ENCODE peak calls at places on chromosomes 16 and 17, in eight cellular contexts. S is dorsolateral prefrontal cortex; N is endodermal cell; R is type B pancreatic cell; K is CD8-positive, alpha-beta T cell; Y is psoas muscle; X is lower leg skin; D is lung. B is an unnamed sample.

GRCh38 chr16:70660672-70661350 is 14.5 kb downstream of the IL34 start:
- DNase-seq in S (peak), N (peak), R (no peak), K (no peak), Y (no peak), X (no peak), D (no peak), B (peak)

GRCh38 chr17:34201767-34202166 is 53.3 kb upstream of the CCL2 start:
- DNase-seq in S (no peak), N (no peak), R (no peak), K (no peak), Y (no peak), X (no peak), D (no peak), B (peak)

GRCh38 chr16:67847064-67847861 is at the start of gene CENPT:
- DNase-seq in S (peak), N (peak), R (peak), K (peak), Y (no peak), X (no peak), D (peak), B (peak)

GRCh38 chr16:66650707-66651473 is 45.7 kb downstream of the CMTM4 start:
- DNase-seq in S (peak), N (peak), R (peak), K (peak), Y (peak), X (peak), D (peak), B (peak)

GRCh38 chr16:82782715-82783251 is 156.0 kb downstream of the CDH13 start:
- DNase-seq in S (no peak), N (peak), R (no peak), K (no peak), Y (no peak), X (no peak), D (no peak), B (no peak)

GRCh38 chr16:86628614-86629013 is 50.3 kb downstream of the FOXL1 start:
- DNase-seq in S (no peak), N (no peak), R (no peak), K (no peak), Y (no peak), X (no peak), D (no peak), B (no peak)

GRCh38 chr17:37791985-37792384 is 47.1 kb upstream of the HNF1B start:
- DNase-seq in S (no peak), N (no peak), R (no peak), K (no peak), Y (no peak), X (no peak), D (no peak), B (no peak)

GRCh38 chr17:27339198-27339835 is 45.4 kb downstream of the WSB1 start:
- DNase-seq in S (no peak), N (no peak), R (no peak), K (no peak), Y (no peak), X (no peak), D (no peak), B (no peak)

GRCh38 chr17:14701901-14702300 is 401.0 kb downstream of the HS3ST3B1 start:
- DNase-seq in S (no peak), N (no peak), R (no peak), K (no peak), Y (no peak), X (no peak), D (no peak), B (no peak)

GRCh38 chr16:24540575-24541240 is 1.3 kb downstream of the RBBP6 start:
- DNase-seq in S (no peak), N (peak), R (no peak), K (no peak), Y (no peak), X (no peak), D (no peak), B (no peak)

GRCh38 chr16:3091551-3091950 is 7.5 kb downstream of the ZSCAN10 start:
- DNase-seq in S (no peak), N (no peak), R (no peak), K (no peak), Y (no peak), X (no peak), D (no peak), B (no peak)

GRCh38 chr16:1687427-1688316 is 9.6 kb downstream of the JPT2 start:
- DNase-seq in S (no peak), N (no peak), R (no peak), K (no peak), Y (no peak), X (no peak), D (no peak), B (no peak)

GRCh38 chr16:9258423-9259051 is 167.1 kb downstream of the HAPSTR1 start:
- DNase-seq in S (peak), N (peak), R (no peak), K (no peak), Y (no peak), X (no peak), D (peak), B (peak)

GRCh38 chr17:42436401-42436800 is 13.3 kb upstream of the CAVIN1 start:
- DNase-seq in S (no peak), N (peak), R (no peak), K (no peak), Y (no peak), X (peak), D (no peak), B (no peak)

GRCh38 chr16:81940781-81941560 is 70.3 kb downstream of the SDR42E1 start:
- DNase-seq in S (no peak), N (peak), R (no peak), K (no peak), Y (no peak), X (no peak), D (no peak), B (peak)

GRCh38 chr16:55039042-55039441 is 108.4 kb downstream of the IRX5 start:
- DNase-seq in S (no peak), N (peak), R (peak), K (no peak), Y (no peak), X (no peak), D (no peak), B (no peak)

DNA sequence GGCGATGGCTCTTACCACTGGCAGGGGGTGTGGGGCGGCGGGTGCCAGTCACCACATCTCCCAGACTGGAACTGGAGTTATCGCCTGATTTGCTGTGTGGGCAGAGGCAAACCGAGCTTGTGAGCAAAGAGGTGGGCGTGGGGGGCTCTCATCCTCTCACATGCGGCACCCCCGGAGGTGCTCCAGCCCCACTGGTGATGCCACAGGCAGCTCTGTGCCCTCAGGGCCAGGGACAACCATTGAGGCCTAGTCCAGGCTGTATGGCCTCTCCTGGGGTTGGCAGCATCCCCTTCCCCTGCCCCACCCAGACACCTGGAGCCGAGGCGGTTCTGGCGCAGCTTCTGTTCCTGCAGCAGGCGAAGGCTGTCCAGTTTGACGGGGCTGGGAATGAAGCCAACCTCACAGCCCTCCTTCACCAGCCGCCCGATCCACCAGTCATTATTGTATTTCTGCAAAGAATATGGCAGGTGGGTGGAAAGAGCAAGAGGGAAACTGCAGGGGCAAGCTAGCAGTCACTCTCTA is 10.9 kb downstream of the CACNB1 start:
- DNase-seq in S (no peak), N (no peak), R (no peak), K (no peak), Y (no peak), X (no peak), D (no peak), B (no peak)
- TF ChIP-seq CTCF in S (no peak), N (no peak), R (no peak), K (no peak), Y (no peak), X (no peak), D (no peak), B (no peak)

GRCh38 chr16:85049864-85050263 is 22.3 kb downstream of the KIAA0513 start:
- DNase-seq in S (no peak), N (no peak), R (no peak), K (no peak), Y (peak), X (no peak), D (no peak), B (no peak)

GRCh38 chr16:85047867-85048455 is 20.4 kb downstream of the KIAA0513 start:
- DNase-seq in S (no peak), N (no peak), R (no peak), K (no peak), Y (peak), X (no peak), D (no peak), B (no peak)

GRCh38 chr16:85046957-85047866 is 19.6 kb downstream of the KIAA0513 start:
- DNase-seq in S (no peak), N (peak), R (no peak), K (no peak), Y (peak), X (no peak), D (peak), B (no peak)

GRCh38 chr16:85051067-85051709 is 23.6 kb downstream of the KIAA0513 start:
- DNase-seq in S (no peak), N (no peak), R (no peak), K (no peak), Y (peak), X (no peak), D (no peak), B (no peak)

DNA sequence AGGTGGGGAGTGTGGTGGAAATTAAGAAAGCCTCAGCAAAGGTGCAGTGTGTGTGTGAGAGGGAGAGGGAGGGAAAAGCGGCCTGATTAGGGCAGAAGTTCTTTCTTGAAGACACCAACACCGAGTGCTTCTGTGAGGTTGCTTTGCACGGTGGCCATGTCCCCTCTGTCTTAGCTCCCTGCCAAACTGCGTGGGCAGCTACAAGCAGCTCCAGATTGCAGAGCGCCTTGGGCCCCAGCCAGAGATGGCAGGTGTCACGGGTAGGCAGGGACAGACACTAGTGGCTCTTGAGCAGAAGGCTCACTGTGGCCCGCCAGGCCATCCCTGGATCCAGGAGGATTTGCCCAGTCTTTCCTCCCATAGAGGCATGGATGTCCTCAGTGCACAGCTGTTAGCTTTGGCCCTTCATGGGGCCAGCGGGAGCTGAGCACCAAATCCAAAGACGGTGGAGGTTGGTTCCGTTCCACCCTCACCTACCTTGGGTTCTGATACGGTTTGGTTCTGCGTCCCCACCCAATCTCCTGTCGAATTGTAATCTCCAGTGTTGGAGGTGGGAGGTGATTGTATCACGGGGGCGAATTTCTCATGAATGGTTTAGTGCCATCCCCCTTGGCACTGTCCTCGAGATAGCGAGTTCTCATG is 21.4 kb downstream of the KIAA0513 start:
- DNase-seq in S (peak), N (no peak), R (no peak), K (no peak), Y (peak), X (no peak), D (no peak), B (no peak)
- TF ChIP-seq CTCF in S (no peak), N (no peak), R (no peak), K (no peak), Y (no peak), X (no peak), D (no peak), B (no peak)

GRCh38 chr16:56577300-56577625 is 12.1 kb upstream of the MT3 start:
- DNase-seq in S (no peak), N (no peak), R (no peak), K (no peak), Y (no peak), X (no peak), D (no peak), B (no peak)
- TF ChIP-seq CTCF in S (no peak), N (no peak), R (no peak), K (no peak), Y (no peak), X (no peak), D (no peak), B (no peak)

GRCh38 chr17:60677308-60678117 is at the start of gene BCAS3:
- DNase-seq in S (peak), N (peak), R (peak), K (peak), Y (peak), X (peak), D (peak), B (peak)
- TF ChIP-seq CTCF in S (no peak), N (no peak), R (no peak), K (no peak), Y (no peak), X (peak), D (no peak), B (no peak)

B was measured in GM13976.